ENCODE peak calls at places on chromosome X, in nine cellular contexts. One of them, this sample, is unnamed.
A peak's percentile ranks its signal among the peaks of the same experiment; 100 is the strongest.

GRCh38 chrX:11698747-11699146 is 33.0 kb upstream of the ARHGAP6 start:
- DNase-seq in neural progenitor cell: no peak
- DNase-seq in cardiac muscle cell: no peak
- DNase-seq in stomach: no peak
- DNase-seq in CD8-positive, alpha-beta T cell: no peak
- DNase-seq in body of pancreas: no peak
- DNase-seq in spleen: no peak
- DNase-seq in upper lobe of right lung: no peak
- DNase-seq in esophagus squamous epithelium: no peak
- DNase-seq in this sample: no peak

GRCh38 chrX:56368962-56369361 is 136.8 kb downstream of the KLF8 start:
- DNase-seq in body of pancreas: no peak
- DNase-seq in esophagus squamous epithelium: no peak
- DNase-seq in upper lobe of right lung: no peak
- DNase-seq in cardiac muscle cell: no peak
- DNase-seq in spleen: no peak
- DNase-seq in neural progenitor cell: no peak
- DNase-seq in CD8-positive, alpha-beta T cell: no peak
- DNase-seq in stomach: no peak
- DNase-seq in this sample: no peak

GRCh38 chrX:120406638-120407037 is 44.7 kb downstream of the ATP1B4 start:
- DNase-seq in cardiac muscle cell: no peak
- DNase-seq in neural progenitor cell: no peak
- DNase-seq in body of pancreas: no peak
- DNase-seq in spleen: no peak
- DNase-seq in CD8-positive, alpha-beta T cell: no peak
- DNase-seq in stomach: no peak
- DNase-seq in upper lobe of right lung: no peak
- DNase-seq in esophagus squamous epithelium: no peak
- DNase-seq in this sample: no peak

GRCh38 chrX:3250946-3251345 is 95.5 kb downstream of the MXRA5 start:
- DNase-seq in cardiac muscle cell: no peak
- DNase-seq in CD8-positive, alpha-beta T cell: no peak
- DNase-seq in neural progenitor cell: no peak
- DNase-seq in upper lobe of right lung: no peak
- DNase-seq in stomach: no peak
- DNase-seq in spleen: no peak
- DNase-seq in esophagus squamous epithelium: no peak
- DNase-seq in body of pancreas: no peak
- DNase-seq in this sample: no peak

GRCh38 chrX:274904-275475 is 6.2 kb upstream of the PLCXD1 start:
- DNase-seq in spleen: peak; percentile 78
- DNase-seq in stomach: peak; percentile 59
- DNase-seq in cardiac muscle cell: no peak
- DNase-seq in CD8-positive, alpha-beta T cell: no peak
- DNase-seq in neural progenitor cell: peak; percentile 80
- DNase-seq in upper lobe of right lung: peak; percentile 88
- DNase-seq in body of pancreas: peak; percentile 6
- DNase-seq in esophagus squamous epithelium: no peak
- DNase-seq in this sample: peak; percentile 89

GRCh38 chrX:133674726-133675470 is 259.6 kb upstream of the GPC4 start:
- DNase-seq in body of pancreas: peak; percentile 32
- DNase-seq in esophagus squamous epithelium: no peak
- DNase-seq in stomach: peak; percentile 33
- DNase-seq in upper lobe of right lung: no peak
- DNase-seq in spleen: no peak
- DNase-seq in neural progenitor cell: no peak
- DNase-seq in CD8-positive, alpha-beta T cell: no peak
- DNase-seq in cardiac muscle cell: peak; percentile 39
- DNase-seq in this sample: no peak

GRCh38 chrX:85359051-85359450 is 20.4 kb downstream of the POF1B start:
- DNase-seq in body of pancreas: no peak
- DNase-seq in esophagus squamous epithelium: no peak
- DNase-seq in stomach: no peak
- DNase-seq in CD8-positive, alpha-beta T cell: no peak
- DNase-seq in spleen: no peak
- DNase-seq in upper lobe of right lung: no peak
- DNase-seq in neural progenitor cell: no peak
- DNase-seq in cardiac muscle cell: no peak
- DNase-seq in this sample: no peak

GRCh38 chrX:94662665-94663064 is 988.7 kb downstream of the FAM133A start:
- DNase-seq in stomach: no peak
- DNase-seq in esophagus squamous epithelium: no peak
- DNase-seq in CD8-positive, alpha-beta T cell: no peak
- DNase-seq in cardiac muscle cell: peak; percentile 48
- DNase-seq in body of pancreas: peak; percentile 16
- DNase-seq in neural progenitor cell: peak; percentile 39
- DNase-seq in spleen: no peak
- DNase-seq in upper lobe of right lung: no peak
- DNase-seq in this sample: no peak

GRCh38 chrX:112672788-112673560 is 6.8 kb downstream of the LHFPL1 start:
- DNase-seq in cardiac muscle cell: no peak
- DNase-seq in stomach: no peak
- DNase-seq in esophagus squamous epithelium: no peak
- DNase-seq in neural progenitor cell: no peak
- DNase-seq in upper lobe of right lung: no peak
- DNase-seq in body of pancreas: no peak
- DNase-seq in CD8-positive, alpha-beta T cell: no peak
- DNase-seq in spleen: no peak
- DNase-seq in this sample: no peak

GRCh38 chrX:41335590-41336331 is 1.8 kb downstream of the DDX3X start:
- DNase-seq in neural progenitor cell: no peak
- DNase-seq in body of pancreas: no peak
- DNase-seq in upper lobe of right lung: no peak
- DNase-seq in CD8-positive, alpha-beta T cell: no peak
- DNase-seq in esophagus squamous epithelium: no peak
- DNase-seq in stomach: no peak
- DNase-seq in cardiac muscle cell: no peak
- DNase-seq in spleen: no peak
- DNase-seq in this sample: no peak

GRCh38 chrX:40446927-40447326 is 133.8 kb upstream of the ATP6AP2 start:
- DNase-seq in body of pancreas: no peak
- DNase-seq in neural progenitor cell: no peak
- DNase-seq in CD8-positive, alpha-beta T cell: no peak
- DNase-seq in upper lobe of right lung: no peak
- DNase-seq in stomach: peak; percentile 40
- DNase-seq in esophagus squamous epithelium: no peak
- DNase-seq in cardiac muscle cell: no peak
- DNase-seq in spleen: no peak
- DNase-seq in this sample: no peak

GRCh38 chrX:21711126-21711847 is 46.6 kb downstream of the SMPX start:
- DNase-seq in upper lobe of right lung: no peak
- DNase-seq in spleen: no peak
- DNase-seq in stomach: no peak
- DNase-seq in neural progenitor cell: no peak
- DNase-seq in esophagus squamous epithelium: no peak
- DNase-seq in CD8-positive, alpha-beta T cell: no peak
- DNase-seq in body of pancreas: no peak
- DNase-seq in cardiac muscle cell: peak; percentile 6
- DNase-seq in this sample: no peak

GRCh38 chrX:115894087-115894486 is 276.5 kb upstream of the AGTR2 start:
- DNase-seq in esophagus squamous epithelium: no peak
- DNase-seq in CD8-positive, alpha-beta T cell: no peak
- DNase-seq in spleen: no peak
- DNase-seq in body of pancreas: peak; percentile 32
- DNase-seq in cardiac muscle cell: no peak
- DNase-seq in upper lobe of right lung: no peak
- DNase-seq in neural progenitor cell: peak; percentile 13
- DNase-seq in stomach: no peak
- DNase-seq in this sample: peak; percentile 78

GRCh38 chrX:131711478-131711867 is 167.6 kb downstream of the OR13H1 start:
- DNase-seq in CD8-positive, alpha-beta T cell: no peak
- DNase-seq in stomach: no peak
- DNase-seq in neural progenitor cell: no peak
- DNase-seq in upper lobe of right lung: no peak
- DNase-seq in esophagus squamous epithelium: no peak
- DNase-seq in cardiac muscle cell: no peak
- DNase-seq in spleen: no peak
- DNase-seq in body of pancreas: no peak
- DNase-seq in this sample: no peak

GRCh38 chrX:102934624-102935023 is 2.4 kb upstream of the RAB40AL start:
- DNase-seq in spleen: no peak
- DNase-seq in upper lobe of right lung: no peak
- DNase-seq in stomach: peak; percentile 30
- DNase-seq in esophagus squamous epithelium: no peak
- DNase-seq in body of pancreas: peak; percentile 58
- DNase-seq in neural progenitor cell: peak; percentile 6
- DNase-seq in CD8-positive, alpha-beta T cell: no peak
- DNase-seq in cardiac muscle cell: no peak
- DNase-seq in this sample: peak; percentile 14

DNA sequence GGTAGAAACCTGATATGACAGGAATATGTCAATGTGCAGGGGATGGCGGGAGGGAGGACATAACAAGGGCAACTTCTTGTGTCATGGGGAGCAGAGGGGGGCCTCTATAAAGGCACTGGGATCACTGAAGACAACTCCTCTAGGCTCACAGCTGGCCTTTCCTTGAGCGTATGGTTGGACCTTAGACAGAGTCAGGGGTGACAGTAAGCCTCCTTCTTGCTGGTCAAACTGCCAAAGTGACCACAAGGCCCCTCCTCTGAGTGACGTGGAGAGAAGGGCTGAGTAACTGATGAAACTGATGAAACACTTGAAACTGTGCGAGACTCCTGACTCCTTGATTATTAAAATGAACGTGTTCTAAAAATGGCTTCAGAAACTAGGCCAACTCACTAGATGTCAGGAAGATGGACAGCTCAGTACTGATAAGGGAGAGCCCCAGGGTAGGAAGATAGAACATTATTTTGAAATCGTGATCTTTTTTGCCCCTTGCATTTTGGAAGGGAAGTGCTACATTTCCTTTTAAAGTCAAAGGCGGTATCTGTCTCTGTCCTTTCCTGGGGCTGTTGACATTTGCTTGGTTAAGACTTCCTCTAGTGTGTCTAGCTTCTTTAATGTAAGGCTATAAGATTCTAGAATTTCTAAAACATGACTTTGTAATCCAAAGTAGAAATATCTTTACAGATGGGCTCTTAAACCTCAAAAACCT is 1.6 kb downstream of the RAB33A start:
- DNase-seq in body of pancreas: no peak
- DNase-seq in upper lobe of right lung: no peak
- DNase-seq in cardiac muscle cell: no peak
- DNase-seq in neural progenitor cell: no peak
- DNase-seq in stomach: no peak
- DNase-seq in CD8-positive, alpha-beta T cell: peak; percentile 8
- DNase-seq in spleen: peak; percentile 72
- DNase-seq in esophagus squamous epithelium: no peak
- DNase-seq in this sample: no peak
- H3K36me3 ChIP-seq in body of pancreas: no peaks in the 10 kb centered on the region
- H3K36me3 ChIP-seq in upper lobe of right lung: no peaks in the 10 kb centered on the region
- H3K36me3 ChIP-seq in cardiac muscle cell: no peaks in the 10 kb centered on the region
- H3K36me3 ChIP-seq in neural progenitor cell: no peaks in the 10 kb centered on the region
- H3K36me3 ChIP-seq in stomach: no peaks in the 10 kb centered on the region
- H3K36me3 ChIP-seq in CD8-positive, alpha-beta T cell: no peaks in the 10 kb centered on the region
- H3K36me3 ChIP-seq in spleen: no peaks in the 10 kb centered on the region
- H3K36me3 ChIP-seq in esophagus squamous epithelium: no peaks in the 10 kb centered on the region
- H3K36me3 ChIP-seq in this sample: no peaks in the 10 kb centered on the region

DNA sequence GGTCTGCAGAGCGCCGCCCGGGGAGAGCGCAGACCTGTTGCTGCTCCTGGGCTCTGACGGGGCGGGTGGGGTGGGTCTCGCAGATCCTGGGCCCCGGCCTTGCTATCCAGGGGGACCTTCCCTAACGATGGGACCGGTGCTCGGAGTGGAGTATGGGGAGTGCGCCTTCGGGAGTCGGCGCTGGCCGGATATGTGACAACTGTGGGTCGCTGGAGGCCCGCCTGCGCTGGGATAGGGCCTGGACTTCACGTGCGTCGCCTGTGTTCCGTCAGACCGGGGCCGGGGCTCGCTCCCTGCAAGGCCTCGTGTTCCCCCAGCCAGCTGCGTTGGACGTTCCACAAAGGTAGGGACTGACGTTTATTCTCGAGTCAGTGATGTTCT is 1.2 kb downstream of the TBL1X start:
- DNase-seq in upper lobe of right lung: peak; percentile 75
- DNase-seq in CD8-positive, alpha-beta T cell: no peak
- DNase-seq in stomach: peak; percentile 51
- DNase-seq in spleen: peak; percentile 89
- DNase-seq in cardiac muscle cell: peak; percentile 76
- DNase-seq in esophagus squamous epithelium: peak; percentile 0
- DNase-seq in neural progenitor cell: peak; percentile 56
- DNase-seq in body of pancreas: peak; percentile 63
- DNase-seq in this sample: peak; percentile 16
- H3K4me3 ChIP-seq in upper lobe of right lung: peak overlapping the region; percentile 59
- H3K4me3 ChIP-seq in CD8-positive, alpha-beta T cell: peak overlapping the region; percentile 60
- H3K4me3 ChIP-seq in stomach: peak overlapping the region; percentile 75
- H3K4me3 ChIP-seq in spleen: peak overlapping the region; percentile 69
- H3K4me3 ChIP-seq in cardiac muscle cell: peak overlapping the region; percentile 99
- H3K4me3 ChIP-seq in esophagus squamous epithelium: peak overlapping the region; percentile 62
- H3K4me3 ChIP-seq in neural progenitor cell: peak overlapping the region; percentile 78
- H3K4me3 ChIP-seq in body of pancreas: no peak overlapping the region
- H3K4me3 ChIP-seq in this sample: peak overlapping the region; percentile 69

GRCh38 chrX:150205011-150205410 is 158.1 kb upstream of the MAMLD1 start:
- DNase-seq in CD8-positive, alpha-beta T cell: no peak
- DNase-seq in spleen: peak; percentile 29
- DNase-seq in neural progenitor cell: no peak
- DNase-seq in esophagus squamous epithelium: no peak
- DNase-seq in cardiac muscle cell: no peak
- DNase-seq in body of pancreas: peak; percentile 29
- DNase-seq in stomach: peak; percentile 41
- DNase-seq in upper lobe of right lung: no peak
- DNase-seq in this sample: no peak
- TF ChIP-seq CTCF in CD8-positive, alpha-beta T cell: no peak
- TF ChIP-seq CTCF in spleen: no peak
- TF ChIP-seq CTCF in neural progenitor cell: peak; percentile 12
- TF ChIP-seq CTCF in esophagus squamous epithelium: no peak
- TF ChIP-seq CTCF in cardiac muscle cell: no peak
- TF ChIP-seq CTCF in body of pancreas: peak; percentile 12
- TF ChIP-seq CTCF in stomach: no peak
- TF ChIP-seq CTCF in upper lobe of right lung: peak; percentile 5
- TF ChIP-seq CTCF in this sample: no peak

GRCh38 chrX:129791961-129792570 is 12.3 kb downstream of the SASH3 start:
- DNase-seq in upper lobe of right lung: no peak
- DNase-seq in cardiac muscle cell: no peak
- DNase-seq in spleen: peak; percentile 69
- DNase-seq in CD8-positive, alpha-beta T cell: no peak
- DNase-seq in body of pancreas: no peak
- DNase-seq in neural progenitor cell: no peak
- DNase-seq in stomach: no peak
- DNase-seq in esophagus squamous epithelium: no peak
- DNase-seq in this sample: no peak

GRCh38 chrX:129790146-129790545 is 10.4 kb downstream of the SASH3 start:
- DNase-seq in stomach: no peak
- DNase-seq in cardiac muscle cell: no peak
- DNase-seq in esophagus squamous epithelium: no peak
- DNase-seq in upper lobe of right lung: no peak
- DNase-seq in body of pancreas: no peak
- DNase-seq in neural progenitor cell: no peak
- DNase-seq in spleen: peak; percentile 16
- DNase-seq in CD8-positive, alpha-beta T cell: no peak
- DNase-seq in this sample: no peak

GRCh38 chrX:129792586-129793291 is 13.0 kb downstream of the SASH3 start:
- DNase-seq in upper lobe of right lung: no peak
- DNase-seq in neural progenitor cell: no peak
- DNase-seq in esophagus squamous epithelium: no peak
- DNase-seq in CD8-positive, alpha-beta T cell: no peak
- DNase-seq in cardiac muscle cell: no peak
- DNase-seq in stomach: no peak
- DNase-seq in spleen: peak; percentile 50
- DNase-seq in body of pancreas: no peak
- DNase-seq in this sample: no peak

GRCh38 chrX:129790808-129791207 is 11.1 kb downstream of the SASH3 start:
- DNase-seq in upper lobe of right lung: no peak
- DNase-seq in body of pancreas: no peak
- DNase-seq in stomach: no peak
- DNase-seq in esophagus squamous epithelium: no peak
- DNase-seq in cardiac muscle cell: no peak
- DNase-seq in neural progenitor cell: no peak
- DNase-seq in spleen: peak; percentile 70
- DNase-seq in CD8-positive, alpha-beta T cell: no peak
- DNase-seq in this sample: no peak

GRCh38 chrX:129791336-129791735 is 11.6 kb downstream of the SASH3 start:
- DNase-seq in neural progenitor cell: no peak
- DNase-seq in body of pancreas: no peak
- DNase-seq in spleen: peak; percentile 68
- DNase-seq in CD8-positive, alpha-beta T cell: no peak
- DNase-seq in cardiac muscle cell: no peak
- DNase-seq in upper lobe of right lung: no peak
- DNase-seq in stomach: no peak
- DNase-seq in esophagus squamous epithelium: no peak
- DNase-seq in this sample: no peak
- H3K36me3 ChIP-seq in neural progenitor cell: no peaks in the 10 kb centered on the region
- H3K36me3 ChIP-seq in body of pancreas: no peaks in the 10 kb centered on the region
- H3K36me3 ChIP-seq in spleen: peaks cover 97% of the 10 kb centered on the region
- H3K36me3 ChIP-seq in CD8-positive, alpha-beta T cell: peaks cover 38% of the 10 kb centered on the region
- H3K36me3 ChIP-seq in cardiac muscle cell: no peaks in the 10 kb centered on the region
- H3K36me3 ChIP-seq in upper lobe of right lung: no peaks in the 10 kb centered on the region
- H3K36me3 ChIP-seq in stomach: no peaks in the 10 kb centered on the region
- H3K36me3 ChIP-seq in esophagus squamous epithelium: no peaks in the 10 kb centered on the region
- H3K36me3 ChIP-seq in this sample: no peaks in the 10 kb centered on the region

This sample was measured in WERI-Rb-1.